ENCODE peak calls at places on chromosomes 7 and 10, in eight cellular contexts. One of them, this sample, is unnamed.

GRCh38 chr10:117477961-117478670 is 64.4 kb upstream of the EMX2 start:
- ATAC-seq in thoracic aorta: no peak
- ATAC-seq in upper lobe of right lung: no peak
- ATAC-seq in A549: peak; percentile 74
- ATAC-seq in heart right ventricle: no peak
- ATAC-seq in GM23338: no peak
- ATAC-seq in right lobe of liver: peak; percentile 75
- ATAC-seq in body of pancreas: no peak
- ATAC-seq in this sample: no peak

GRCh38 chr7:29539471-29539870 is 24.2 kb upstream of the PRR15 start:
- ATAC-seq in thoracic aorta: no peak
- ATAC-seq in upper lobe of right lung: no peak
- ATAC-seq in A549: no peak
- ATAC-seq in heart right ventricle: no peak
- ATAC-seq in GM23338: no peak
- ATAC-seq in right lobe of liver: no peak
- ATAC-seq in body of pancreas: no peak
- ATAC-seq in this sample: no peak

GRCh38 chr7:23123007-23123406 is 17.4 kb downstream of the KLHL7 start:
- ATAC-seq in thoracic aorta: no peak
- ATAC-seq in upper lobe of right lung: no peak
- ATAC-seq in A549: no peak
- ATAC-seq in heart right ventricle: no peak
- ATAC-seq in GM23338: no peak
- ATAC-seq in right lobe of liver: no peak
- ATAC-seq in body of pancreas: no peak
- ATAC-seq in this sample: no peak

GRCh38 chr10:47207280-47207613 is 92.8 kb upstream of the GDF10 start:
- ATAC-seq in thoracic aorta: no peak
- ATAC-seq in upper lobe of right lung: peak; percentile 92
- ATAC-seq in A549: no peak
- ATAC-seq in heart right ventricle: no peak
- ATAC-seq in GM23338: no peak
- ATAC-seq in right lobe of liver: no peak
- ATAC-seq in body of pancreas: no peak
- ATAC-seq in this sample: peak; percentile 50

GRCh38 chr10:100267237-100268104 is at the start of gene CWF19L1:
- ATAC-seq in thoracic aorta: peak; percentile 93
- ATAC-seq in upper lobe of right lung: peak; percentile 98
- ATAC-seq in A549: peak; percentile 97
- ATAC-seq in heart right ventricle: peak; percentile 97
- ATAC-seq in GM23338: peak; percentile 93
- ATAC-seq in right lobe of liver: peak; percentile 96
- ATAC-seq in body of pancreas: peak; percentile 99
- ATAC-seq in this sample: peak; percentile 93

GRCh38 chr10:4934391-4934987 is 28.7 kb upstream of the AKR1C1 start:
- ATAC-seq in thoracic aorta: no peak
- ATAC-seq in upper lobe of right lung: no peak
- ATAC-seq in A549: no peak
- ATAC-seq in heart right ventricle: no peak
- ATAC-seq in GM23338: no peak
- ATAC-seq in right lobe of liver: no peak
- ATAC-seq in body of pancreas: no peak
- ATAC-seq in this sample: no peak

GRCh38 chr7:108114117-108114841 is 15.9 kb downstream of the LAMB4 start:
- ATAC-seq in thoracic aorta: no peak
- ATAC-seq in upper lobe of right lung: peak; percentile 38
- ATAC-seq in A549: peak; percentile 67
- ATAC-seq in heart right ventricle: peak; percentile 91
- ATAC-seq in GM23338: peak; percentile 98
- ATAC-seq in right lobe of liver: peak; percentile 67
- ATAC-seq in body of pancreas: peak; percentile 56
- ATAC-seq in this sample: no peak

GRCh38 chr7:130910949-130911944 is 177.2 kb upstream of the KLF14 start:
- ATAC-seq in thoracic aorta: no peak
- ATAC-seq in upper lobe of right lung: peak; percentile 31
- ATAC-seq in A549: no peak
- ATAC-seq in heart right ventricle: no peak
- ATAC-seq in GM23338: peak; percentile 89
- ATAC-seq in right lobe of liver: no peak
- ATAC-seq in body of pancreas: no peak
- ATAC-seq in this sample: no peak

GRCh38 chr7:87210506-87210905 is 9.0 kb downstream of the TMEM243 start:
- ATAC-seq in thoracic aorta: no peak
- ATAC-seq in upper lobe of right lung: peak; percentile 12
- ATAC-seq in A549: no peak
- ATAC-seq in heart right ventricle: no peak
- ATAC-seq in GM23338: no peak
- ATAC-seq in right lobe of liver: no peak
- ATAC-seq in body of pancreas: no peak
- ATAC-seq in this sample: no peak

GRCh38 chr7:126959649-126960048 is 293.1 kb downstream of the GRM8 start:
- ATAC-seq in thoracic aorta: no peak
- ATAC-seq in upper lobe of right lung: no peak
- ATAC-seq in A549: no peak
- ATAC-seq in heart right ventricle: no peak
- ATAC-seq in GM23338: no peak
- ATAC-seq in right lobe of liver: no peak
- ATAC-seq in body of pancreas: no peak
- ATAC-seq in this sample: no peak

DNA sequence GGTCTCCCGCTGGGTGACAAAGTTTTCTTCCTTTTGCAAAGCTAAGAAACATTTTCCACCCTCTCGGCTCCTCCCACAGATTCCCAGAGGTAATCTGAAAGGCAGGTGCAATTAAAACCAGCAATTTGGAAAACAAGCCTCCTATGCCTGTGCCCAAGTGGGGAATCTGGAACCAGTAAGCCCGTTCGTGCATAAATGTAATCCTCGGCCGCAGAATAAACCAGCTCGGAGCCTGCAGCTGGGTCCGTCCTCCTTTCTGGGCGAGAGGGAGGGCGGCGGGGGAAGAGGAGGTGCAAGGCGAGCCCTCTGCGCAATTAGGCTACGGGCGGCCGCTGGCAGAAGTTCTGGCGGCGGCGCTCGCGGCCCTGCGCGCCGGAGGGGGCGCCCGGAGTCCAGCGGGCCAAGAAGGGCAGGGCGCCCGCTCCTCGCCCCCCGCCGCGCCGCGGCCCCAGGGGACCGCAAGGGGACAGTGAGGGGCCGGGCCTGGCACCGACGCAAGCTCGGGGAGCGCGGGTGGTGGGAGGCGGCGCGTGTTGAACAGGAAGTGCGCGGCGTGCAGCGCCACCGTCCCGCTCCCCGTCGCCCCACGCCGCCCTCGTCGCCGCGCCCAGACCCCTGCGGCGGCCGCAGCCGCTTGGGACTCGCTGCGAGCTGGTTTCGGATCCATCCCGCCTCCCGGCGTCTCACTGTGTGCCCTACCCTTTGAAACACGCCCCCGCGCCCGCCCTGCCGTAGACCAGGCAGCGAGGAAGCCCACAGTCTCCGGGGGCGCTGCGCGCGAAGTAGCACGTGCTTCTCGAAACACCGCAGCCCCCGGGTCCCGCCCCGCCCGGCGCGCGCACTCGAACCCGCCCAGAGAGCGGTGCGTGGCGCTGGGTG is at the start of gene PRKAG2:
- ATAC-seq in thoracic aorta: no peak
- ATAC-seq in upper lobe of right lung: peak; percentile 68
- ATAC-seq in A549: peak; percentile 57
- ATAC-seq in heart right ventricle: peak; percentile 57
- ATAC-seq in GM23338: peak; percentile 30
- ATAC-seq in right lobe of liver: peak; percentile 31
- ATAC-seq in body of pancreas: peak; percentile 55
- ATAC-seq in this sample: peak; percentile 40
- TF ChIP-seq CTCF in thoracic aorta: no peak
- TF ChIP-seq CTCF in upper lobe of right lung: no peak
- TF ChIP-seq CTCF in A549: peak; percentile 30
- TF ChIP-seq CTCF in heart right ventricle: no peak
- TF ChIP-seq CTCF in GM23338: no peak
- TF ChIP-seq CTCF in right lobe of liver: peak; percentile 28
- TF ChIP-seq CTCF in body of pancreas: peak; percentile 40
- TF ChIP-seq CTCF in this sample: peak; percentile 36

DNA sequence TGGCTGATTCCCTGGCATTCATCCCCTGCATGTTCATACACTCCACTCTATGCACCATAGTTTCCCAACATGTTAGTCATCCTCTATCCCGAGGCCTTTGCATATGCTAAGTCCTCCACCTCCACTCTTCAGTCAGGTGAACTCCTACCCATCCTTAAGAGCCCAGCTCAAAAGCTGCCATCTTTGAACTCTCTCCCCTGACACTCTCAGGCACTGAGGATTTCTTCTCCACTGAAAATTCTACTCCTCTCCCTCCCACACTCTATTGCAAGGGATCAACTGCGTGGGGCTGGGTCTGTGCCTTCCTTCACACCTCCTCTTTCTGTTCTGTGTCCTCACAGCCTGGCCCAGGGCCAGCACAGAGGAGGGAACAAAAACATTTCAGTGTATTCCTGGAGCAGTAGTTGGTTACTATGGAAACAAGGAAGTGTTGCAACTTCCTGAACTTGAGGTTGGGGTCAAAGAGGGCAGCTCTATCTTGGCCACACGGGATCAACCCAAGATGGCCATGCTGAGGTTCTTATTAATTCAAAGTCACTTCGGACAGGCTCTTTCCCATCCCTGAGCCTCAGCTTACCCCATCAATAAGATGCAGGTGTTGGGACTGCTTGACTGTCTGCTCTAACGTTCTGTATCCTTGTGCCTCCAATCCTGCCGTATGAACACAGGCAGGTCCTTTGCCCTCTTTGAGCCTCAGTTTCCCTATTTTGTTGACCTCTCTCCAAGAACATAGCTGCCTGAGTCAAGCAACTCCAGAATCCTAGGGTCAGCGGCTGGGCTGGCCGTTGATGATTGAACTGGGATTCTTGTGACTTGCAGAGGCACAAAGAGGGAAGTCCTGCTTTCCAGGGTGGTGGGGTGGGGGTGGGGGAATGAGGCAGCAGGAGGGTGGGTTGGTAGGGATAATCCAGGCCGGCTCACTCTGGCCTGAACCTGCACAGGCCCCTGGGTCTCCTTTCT is 15.5 kb downstream of the ZMIZ1 start:
- ATAC-seq in thoracic aorta: peak; percentile 74
- ATAC-seq in upper lobe of right lung: peak; percentile 74
- ATAC-seq in A549: peak; percentile 76
- ATAC-seq in heart right ventricle: peak; percentile 86
- ATAC-seq in GM23338: peak; percentile 16
- ATAC-seq in right lobe of liver: peak; percentile 71
- ATAC-seq in body of pancreas: peak; percentile 85
- ATAC-seq in this sample: peak; percentile 85
- H3K4me1 ChIP-seq in thoracic aorta: peaks cover 58% of the 10 kb centered on the region
- H3K4me1 ChIP-seq in upper lobe of right lung: peaks cover 99% of the 10 kb centered on the region
- H3K4me1 ChIP-seq in A549: peaks cover 99% of the 10 kb centered on the region
- H3K4me1 ChIP-seq in heart right ventricle: peaks cover 94% of the 10 kb centered on the region
- H3K4me1 ChIP-seq in GM23338: peaks cover 13% of the 10 kb centered on the region
- H3K4me1 ChIP-seq in right lobe of liver: peaks cover 75% of the 10 kb centered on the region
- H3K4me1 ChIP-seq in body of pancreas: peaks cover 98% of the 10 kb centered on the region
- H3K4me1 ChIP-seq in this sample: peaks cover 34% of the 10 kb centered on the region

DNA sequence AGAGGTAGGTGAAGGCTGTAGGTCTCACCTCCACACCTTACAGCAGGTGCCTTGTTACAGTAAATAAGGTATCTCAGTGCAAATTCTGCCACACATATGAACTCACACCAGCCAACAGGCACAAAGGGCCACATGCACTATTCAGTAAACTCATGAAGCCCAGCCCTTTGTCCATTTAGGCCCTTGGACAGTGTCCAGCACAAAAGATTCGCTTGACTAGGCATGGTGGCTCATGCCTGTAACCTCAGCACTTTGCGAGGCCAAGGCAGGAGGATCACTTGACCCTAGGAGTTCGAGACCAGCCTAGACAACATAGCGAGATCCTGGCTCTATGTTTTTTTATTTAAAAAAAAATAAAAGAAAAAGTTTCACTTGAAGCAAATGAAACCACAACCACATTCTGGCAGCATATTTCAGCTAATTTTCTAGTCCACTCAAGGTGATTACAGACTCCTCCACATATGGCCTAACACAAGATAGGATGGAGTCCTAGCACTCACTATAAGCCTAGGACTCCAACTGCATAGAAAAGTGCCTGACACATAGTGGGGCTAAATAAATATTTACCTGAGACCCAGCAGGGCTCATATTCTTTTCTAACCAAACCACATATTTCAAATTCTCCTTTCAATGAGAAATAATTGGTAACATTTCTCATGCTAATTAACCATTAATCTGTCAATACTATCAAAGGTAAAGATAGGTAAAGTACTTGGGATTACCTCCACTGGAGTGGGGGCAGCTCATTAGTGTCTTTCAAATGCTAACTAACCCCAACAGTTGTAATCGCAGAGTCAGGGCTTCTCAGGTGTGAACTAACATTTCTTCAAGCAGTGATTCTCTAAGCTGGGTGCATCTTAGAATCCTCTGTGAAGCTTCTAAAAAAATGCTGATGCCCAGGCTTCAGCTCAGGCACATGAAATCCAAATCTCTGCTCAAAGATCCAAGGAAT is 4.5 kb upstream of the ANKRD1 start:
- ATAC-seq in thoracic aorta: no peak
- ATAC-seq in upper lobe of right lung: no peak
- ATAC-seq in A549: no peak
- ATAC-seq in heart right ventricle: no peak
- ATAC-seq in GM23338: peak; percentile 84
- ATAC-seq in right lobe of liver: no peak
- ATAC-seq in body of pancreas: no peak
- ATAC-seq in this sample: no peak
- H3K27ac ChIP-seq in thoracic aorta: peak overlapping the region; percentile 29
- H3K27ac ChIP-seq in upper lobe of right lung: no peak overlapping the region
- H3K27ac ChIP-seq in A549: peak overlapping the region; percentile 40
- H3K27ac ChIP-seq in heart right ventricle: peak overlapping the region; percentile 34
- H3K27ac ChIP-seq in GM23338: no peak overlapping the region
- H3K27ac ChIP-seq in right lobe of liver: no peak overlapping the region
- H3K27ac ChIP-seq in body of pancreas: no peak overlapping the region
- H3K27ac ChIP-seq in this sample: no peak overlapping the region

GRCh38 chr7:7766671-7767070 is 48.3 kb upstream of the RPA3 start:
- ATAC-seq in thoracic aorta: no peak
- ATAC-seq in upper lobe of right lung: no peak
- ATAC-seq in A549: no peak
- ATAC-seq in heart right ventricle: no peak
- ATAC-seq in GM23338: no peak
- ATAC-seq in right lobe of liver: no peak
- ATAC-seq in body of pancreas: no peak
- ATAC-seq in this sample: no peak

GRCh38 chr7:7761340-7761973 is 43.0 kb upstream of the RPA3 start:
- ATAC-seq in thoracic aorta: no peak
- ATAC-seq in upper lobe of right lung: peak; percentile 45
- ATAC-seq in A549: no peak
- ATAC-seq in heart right ventricle: peak; percentile 74
- ATAC-seq in GM23338: no peak
- ATAC-seq in right lobe of liver: peak; percentile 62
- ATAC-seq in body of pancreas: peak; percentile 42
- ATAC-seq in this sample: peak; percentile 13

GRCh38 chr7:7761974-7762769 is 43.8 kb upstream of the RPA3 start:
- ATAC-seq in thoracic aorta: no peak
- ATAC-seq in upper lobe of right lung: peak; percentile 71
- ATAC-seq in A549: peak; percentile 76
- ATAC-seq in heart right ventricle: peak; percentile 78
- ATAC-seq in GM23338: no peak
- ATAC-seq in right lobe of liver: peak; percentile 86
- ATAC-seq in body of pancreas: no peak
- ATAC-seq in this sample: peak; percentile 22

GRCh38 chr7:7765422-7765821 is 47.0 kb upstream of the RPA3 start:
- ATAC-seq in thoracic aorta: no peak
- ATAC-seq in upper lobe of right lung: no peak
- ATAC-seq in A549: no peak
- ATAC-seq in heart right ventricle: no peak
- ATAC-seq in GM23338: no peak
- ATAC-seq in right lobe of liver: no peak
- ATAC-seq in body of pancreas: no peak
- ATAC-seq in this sample: no peak

GRCh38 chr7:7764515-7765138 is 46.2 kb upstream of the RPA3 start:
- ATAC-seq in thoracic aorta: no peak
- ATAC-seq in upper lobe of right lung: peak; percentile 38
- ATAC-seq in A549: no peak
- ATAC-seq in heart right ventricle: no peak
- ATAC-seq in GM23338: no peak
- ATAC-seq in right lobe of liver: peak; percentile 41
- ATAC-seq in body of pancreas: peak; percentile 62
- ATAC-seq in this sample: no peak
- TF ChIP-seq CTCF in thoracic aorta: no peak
- TF ChIP-seq CTCF in upper lobe of right lung: no peak
- TF ChIP-seq CTCF in A549: no peak
- TF ChIP-seq CTCF in heart right ventricle: no peak
- TF ChIP-seq CTCF in GM23338: peak; percentile 5
- TF ChIP-seq CTCF in right lobe of liver: no peak
- TF ChIP-seq CTCF in body of pancreas: no peak
- TF ChIP-seq CTCF in this sample: no peak